ENCODE peak calls at places on chromosome 15, in four cellular contexts. N is left ventricle myocardium inferior, P is heart left ventricle, Q is upper lobe of right lung. L is an unnamed sample.

GRCh38 chr15:85494035-85494793 is 113.8 kb downstream of the AKAP13 start:
- DNase-seq in N (no peak), P (no peak), Q (no peak), L (peak)

GRCh38 chr15:69160976-69161877 is 792 bp downstream of the GLCE start:
- DNase-seq in N (peak), P (peak), Q (peak), L (no peak)

GRCh38 chr15:95875141-95875643 is 455.3 kb upstream of the NR2F2 start:
- DNase-seq in N (no peak), P (no peak), Q (no peak), L (no peak)

GRCh38 chr15:31341501-31342195 is 15.0 kb downstream of the KLF13 start:
- DNase-seq in N (no peak), P (no peak), Q (peak), L (no peak)

GRCh38 chr15:34603095-34603494 is 19.6 kb upstream of the GOLGA8B start:
- DNase-seq in N (no peak), P (no peak), Q (no peak), L (no peak)

GRCh38 chr15:58410353-58410752 is 21.4 kb upstream of the LIPC start:
- DNase-seq in N (no peak), P (no peak), Q (no peak), L (no peak)

GRCh38 chr15:65421360-65422215 is 1.2 kb downstream of the IGDCC4 start:
- DNase-seq in N (peak), P (peak), Q (no peak), L (no peak)

GRCh38 chr15:65069179-65069578 is 1.4 kb upstream of the RASL12 start:
- DNase-seq in N (peak), P (peak), Q (no peak), L (peak)

GRCh38 chr15:29734917-29735572 is 87.2 kb downstream of the TJP1 start:
- DNase-seq in N (no peak), P (no peak), Q (no peak), L (no peak)

DNA sequence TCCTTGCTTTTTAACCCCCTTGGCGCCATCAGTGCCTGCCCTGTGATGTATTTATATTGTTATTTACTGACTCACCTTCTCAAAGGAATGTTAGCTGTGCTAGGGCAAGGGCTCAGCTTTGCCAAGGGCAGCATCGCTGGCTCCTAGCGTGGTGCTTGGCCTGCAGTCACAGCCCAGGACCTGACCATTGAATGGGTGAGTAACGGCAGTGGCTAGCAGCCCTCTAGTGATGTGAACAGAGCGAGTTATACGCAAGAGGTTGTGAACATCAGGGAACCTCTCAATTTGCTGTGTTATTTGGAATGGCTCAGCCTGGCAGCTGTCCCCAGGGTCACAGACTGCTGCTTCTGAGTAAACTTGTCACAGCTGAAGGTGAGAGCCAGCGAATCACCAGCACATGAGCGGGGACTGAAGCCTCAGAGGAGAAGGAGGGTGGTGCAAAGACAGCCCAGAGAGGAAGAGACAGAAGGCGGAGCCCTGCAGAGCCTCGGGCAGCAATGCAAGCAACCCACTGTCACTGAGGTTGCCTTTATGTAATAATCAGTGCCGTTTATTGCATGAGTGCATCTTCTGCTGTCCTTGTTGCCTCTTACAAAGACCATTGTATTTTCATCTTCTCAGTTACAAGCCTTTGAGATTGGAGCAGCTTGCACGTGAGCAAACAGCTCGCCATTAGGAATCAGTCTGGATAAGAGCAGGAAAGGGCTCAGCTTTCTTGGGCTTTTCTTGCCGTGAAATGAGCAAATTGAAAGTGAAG is 158.3 kb downstream of the SLCO3A1 start:
- DNase-seq in N (no peak), P (peak), Q (no peak), L (no peak)
- H3K4me3 ChIP-seq in N (peak), P (peak), Q (no peak), L (no peak)

GRCh38 chr15:44710236-44711088 is 661 bp downstream of the PATL2 start:
- DNase-seq in N (peak), P (peak), Q (no peak), L (no peak)
- TF ChIP-seq CTCF in N (no peak), P (no peak), Q (peak), L (peak)

GRCh38 chr15:75170711-75171341 is 30.9 kb upstream of the C15orf39 start:
- DNase-seq in N (peak), P (no peak), Q (peak), L (no peak)
- H3K4me3 ChIP-seq in N (no peak), P (no peak), Q (no peak), L (no peak)

GRCh38 chr15:40766906-40767837 is 2.6 kb upstream of the C15orf62 start:
- DNase-seq in N (no peak), P (no peak), Q (no peak), L (no peak)

GRCh38 chr15:40770147-40770721 is 454 bp downstream of the C15orf62 start:
- DNase-seq in N (no peak), P (no peak), Q (no peak), L (no peak)

GRCh38 chr15:40767838-40768491 is 1.8 kb upstream of the C15orf62 start:
- DNase-seq in N (no peak), P (no peak), Q (no peak), L (no peak)

GRCh38 chr15:40769310-40770146 is at the start of gene C15orf62:
- DNase-seq in N (no peak), P (no peak), Q (peak), L (no peak)

GRCh38 chr15:40768492-40769309 is 1.1 kb upstream of the C15orf62 start:
- DNase-seq in N (no peak), P (no peak), Q (no peak), L (no peak)
- TF ChIP-seq CTCF in N (no peak), P (no peak), Q (no peak), L (no peak)

GRCh38 chr15:101064795-101065569 is 145.8 kb downstream of the LRRK1 start:
- DNase-seq in N (no peak), P (no peak), Q (peak), L (no peak)

GRCh38 chr15:101063212-101063611 is 144.1 kb downstream of the LRRK1 start:
- DNase-seq in N (no peak), P (no peak), Q (peak), L (no peak)

GRCh38 chr15:101062471-101063171 is 143.5 kb downstream of the LRRK1 start:
- DNase-seq in N (no peak), P (peak), Q (peak), L (no peak)

GRCh38 chr15:101065570-101066221 is 146.5 kb downstream of the LRRK1 start:
- DNase-seq in N (no peak), P (peak), Q (peak), L (no peak)

GRCh38 chr15:101063891-101064794 is 145.0 kb downstream of the LRRK1 start:
- DNase-seq in N (peak), P (peak), Q (peak), L (no peak)
- H3K4me3 ChIP-seq in N (peak), P (no peak), Q (no peak), L (no peak)

DNA sequence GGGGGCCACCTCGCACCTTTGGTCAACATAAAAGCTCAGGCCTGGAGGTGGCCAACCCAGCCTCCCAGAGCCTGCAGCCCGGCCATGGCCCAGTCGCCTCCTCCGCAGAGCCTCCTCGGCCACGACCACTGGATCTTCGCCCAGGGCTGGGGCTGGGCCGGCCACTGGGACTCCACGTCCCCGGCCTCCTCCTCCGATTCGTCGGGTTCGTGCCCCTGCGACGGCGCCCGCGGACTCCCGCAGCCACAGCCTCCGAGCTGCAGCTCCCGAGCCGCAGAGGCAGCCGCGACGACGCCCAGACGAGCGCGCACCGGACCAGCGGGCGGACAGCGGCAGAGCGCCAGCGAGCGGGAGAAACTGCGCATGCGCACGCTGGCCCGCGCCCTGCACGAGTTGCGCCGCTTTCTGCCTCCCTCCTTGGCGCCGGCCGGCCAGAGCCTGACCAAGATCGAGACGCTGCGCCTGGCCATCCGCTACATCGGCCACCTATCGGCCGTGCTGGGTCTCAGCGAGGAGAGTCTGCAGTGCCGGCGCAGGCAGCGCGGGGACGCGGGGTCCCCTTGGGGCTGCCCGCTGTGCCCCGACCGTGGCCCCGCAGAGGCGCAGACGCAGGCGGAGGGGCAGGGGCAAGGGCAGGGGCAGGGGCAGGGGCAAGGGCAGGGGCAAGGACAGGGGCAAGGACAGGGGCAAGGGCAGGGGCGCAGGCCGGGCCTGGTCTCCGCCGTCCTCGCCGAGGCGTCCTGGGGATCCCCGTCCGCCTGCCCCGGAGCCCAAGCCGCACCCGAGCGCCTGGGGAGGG is at the start of gene MESP2:
- DNase-seq in N (peak), P (peak), Q (peak), L (no peak)
- TF ChIP-seq CTCF in N (peak), P (peak), Q (peak), L (peak)

GRCh38 chr15:100902436-100903190 is 16.5 kb upstream of the LRRK1 start:
- DNase-seq in N (peak), P (peak), Q (peak), L (peak)
- H3K4me3 ChIP-seq in N (peak), P (peak), Q (peak), L (no peak)

DNA sequence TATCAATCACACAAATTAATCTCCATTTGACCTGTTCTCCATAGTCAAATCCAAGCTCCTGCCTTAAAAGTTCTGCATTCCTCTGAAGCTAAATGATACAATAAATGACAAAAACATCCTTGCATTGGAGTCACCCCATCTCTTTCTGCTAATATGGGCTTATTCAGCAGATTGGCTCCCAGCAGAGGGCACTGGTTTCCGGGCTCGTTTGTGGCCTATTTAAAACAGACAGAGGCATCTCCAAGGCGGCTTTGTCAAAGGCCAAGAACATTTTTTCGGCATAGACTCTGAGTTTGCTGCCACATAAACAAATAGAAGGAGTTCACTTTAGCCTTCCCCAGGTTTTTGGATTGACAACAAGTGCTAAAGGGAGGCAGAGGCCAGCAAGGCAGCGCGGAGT is 204.4 kb upstream of the RASGRP1 start:
- DNase-seq in N (no peak), P (no peak), Q (no peak), L (no peak)
- TF ChIP-seq CTCF in N (peak), P (no peak), Q (peak), L (peak)

GRCh38 chr15:23645379-23646164 is 2.1 kb downstream of the MAGEL2 start:
- DNase-seq in N (no peak), P (no peak), Q (no peak), L (no peak)
- H3K4me3 ChIP-seq in N (no peak), P (no peak), Q (no peak), L (no peak)

L was measured in AG04449.